ENCODE peak calls at places on chromosomes 11 and 22, in eight cellular contexts. One of them, this sample, is unnamed.

GRCh38 chr22:40193429-40194421 is 16.0 kb downstream of the TNRC6B start:
- DNase-seq in sciatic nerve: no peak
- DNase-seq in GM04504: no peak
- DNase-seq in midbrain: peak; percentile 16
- DNase-seq in stimulated activated CD4-positive, alpha-beta T cell treated with anti-CD3 and anti-CD28 coated beads, Interleukin-1b, Interleukin-23, amount 100 ng/mL, for 1 hour: no peak
- DNase-seq in coronary artery: peak; percentile 53
- DNase-seq in upper lobe of right lung: no peak
- DNase-seq in activated T-helper 9 cell treated with anti-CD3 and anti-CD28 coated beads, Interleukin-2, amount 50 U/mL, for 16 hours: no peak
- DNase-seq in this sample: no peak

GRCh38 chr22:36171941-36172340 is 11.4 kb upstream of the APOL3 start:
- DNase-seq in coronary artery: no peak
- DNase-seq in midbrain: no peak
- DNase-seq in GM04504: no peak
- DNase-seq in stimulated activated CD4-positive, alpha-beta T cell treated with anti-CD3 and anti-CD28 coated beads, Interleukin-1b, Interleukin-23, amount 100 ng/mL, for 1 hour: no peak
- DNase-seq in sciatic nerve: no peak
- DNase-seq in activated T-helper 9 cell treated with anti-CD3 and anti-CD28 coated beads, Interleukin-2, amount 50 U/mL, for 16 hours: no peak
- DNase-seq in upper lobe of right lung: no peak
- DNase-seq in this sample: no peak

GRCh38 chr11:67289651-67290479 is 762 bp downstream of the ANKRD13D start:
- DNase-seq in sciatic nerve: no peak
- DNase-seq in GM04504: no peak
- DNase-seq in coronary artery: no peak
- DNase-seq in activated T-helper 9 cell treated with anti-CD3 and anti-CD28 coated beads, Interleukin-2, amount 50 U/mL, for 16 hours: no peak
- DNase-seq in midbrain: no peak
- DNase-seq in stimulated activated CD4-positive, alpha-beta T cell treated with anti-CD3 and anti-CD28 coated beads, Interleukin-1b, Interleukin-23, amount 100 ng/mL, for 1 hour: no peak
- DNase-seq in upper lobe of right lung: no peak
- DNase-seq in this sample: no peak

GRCh38 chr11:19117760-19118097 is 761 bp downstream of the ZDHHC13 start:
- DNase-seq in GM04504: no peak
- DNase-seq in activated T-helper 9 cell treated with anti-CD3 and anti-CD28 coated beads, Interleukin-2, amount 50 U/mL, for 16 hours: no peak
- DNase-seq in midbrain: no peak
- DNase-seq in coronary artery: no peak
- DNase-seq in sciatic nerve: no peak
- DNase-seq in upper lobe of right lung: no peak
- DNase-seq in stimulated activated CD4-positive, alpha-beta T cell treated with anti-CD3 and anti-CD28 coated beads, Interleukin-1b, Interleukin-23, amount 100 ng/mL, for 1 hour: no peak
- DNase-seq in this sample: no peak

GRCh38 chr22:37232140-37232998 is 11.7 kb downstream of the RAC2 start:
- DNase-seq in sciatic nerve: no peak
- DNase-seq in GM04504: no peak
- DNase-seq in upper lobe of right lung: no peak
- DNase-seq in midbrain: no peak
- DNase-seq in coronary artery: no peak
- DNase-seq in stimulated activated CD4-positive, alpha-beta T cell treated with anti-CD3 and anti-CD28 coated beads, Interleukin-1b, Interleukin-23, amount 100 ng/mL, for 1 hour: no peak
- DNase-seq in activated T-helper 9 cell treated with anti-CD3 and anti-CD28 coated beads, Interleukin-2, amount 50 U/mL, for 16 hours: no peak
- DNase-seq in this sample: no peak

GRCh38 chr11:105538531-105538930 is 71.3 kb upstream of the GRIA4 start:
- DNase-seq in upper lobe of right lung: no peak
- DNase-seq in GM04504: no peak
- DNase-seq in midbrain: no peak
- DNase-seq in sciatic nerve: no peak
- DNase-seq in stimulated activated CD4-positive, alpha-beta T cell treated with anti-CD3 and anti-CD28 coated beads, Interleukin-1b, Interleukin-23, amount 100 ng/mL, for 1 hour: no peak
- DNase-seq in coronary artery: no peak
- DNase-seq in activated T-helper 9 cell treated with anti-CD3 and anti-CD28 coated beads, Interleukin-2, amount 50 U/mL, for 16 hours: no peak
- DNase-seq in this sample: no peak

GRCh38 chr11:27373856-27374602 is 11.0 kb upstream of the CCDC34 start:
- DNase-seq in sciatic nerve: no peak
- DNase-seq in coronary artery: no peak
- DNase-seq in upper lobe of right lung: no peak
- DNase-seq in stimulated activated CD4-positive, alpha-beta T cell treated with anti-CD3 and anti-CD28 coated beads, Interleukin-1b, Interleukin-23, amount 100 ng/mL, for 1 hour: no peak
- DNase-seq in GM04504: no peak
- DNase-seq in activated T-helper 9 cell treated with anti-CD3 and anti-CD28 coated beads, Interleukin-2, amount 50 U/mL, for 16 hours: no peak
- DNase-seq in midbrain: no peak
- DNase-seq in this sample: no peak

GRCh38 chr11:8597182-8597581 is 3.2 kb upstream of the STK33 start:
- DNase-seq in coronary artery: no peak
- DNase-seq in midbrain: no peak
- DNase-seq in stimulated activated CD4-positive, alpha-beta T cell treated with anti-CD3 and anti-CD28 coated beads, Interleukin-1b, Interleukin-23, amount 100 ng/mL, for 1 hour: no peak
- DNase-seq in activated T-helper 9 cell treated with anti-CD3 and anti-CD28 coated beads, Interleukin-2, amount 50 U/mL, for 16 hours: no peak
- DNase-seq in GM04504: peak; percentile 51
- DNase-seq in upper lobe of right lung: no peak
- DNase-seq in sciatic nerve: no peak
- DNase-seq in this sample: no peak

GRCh38 chr11:35158371-35159081 is 19.6 kb downstream of the CD44 start:
- DNase-seq in midbrain: peak; percentile 51
- DNase-seq in upper lobe of right lung: no peak
- DNase-seq in coronary artery: no peak
- DNase-seq in stimulated activated CD4-positive, alpha-beta T cell treated with anti-CD3 and anti-CD28 coated beads, Interleukin-1b, Interleukin-23, amount 100 ng/mL, for 1 hour: no peak
- DNase-seq in sciatic nerve: no peak
- DNase-seq in GM04504: no peak
- DNase-seq in activated T-helper 9 cell treated with anti-CD3 and anti-CD28 coated beads, Interleukin-2, amount 50 U/mL, for 16 hours: no peak
- DNase-seq in this sample: no peak

GRCh38 chr11:101215069-101215468 is 85.5 kb upstream of the PGR start:
- DNase-seq in coronary artery: no peak
- DNase-seq in stimulated activated CD4-positive, alpha-beta T cell treated with anti-CD3 and anti-CD28 coated beads, Interleukin-1b, Interleukin-23, amount 100 ng/mL, for 1 hour: no peak
- DNase-seq in midbrain: no peak
- DNase-seq in activated T-helper 9 cell treated with anti-CD3 and anti-CD28 coated beads, Interleukin-2, amount 50 U/mL, for 16 hours: no peak
- DNase-seq in sciatic nerve: no peak
- DNase-seq in GM04504: no peak
- DNase-seq in upper lobe of right lung: no peak
- DNase-seq in this sample: no peak

GRCh38 chr11:131750692-131751091 is 380.3 kb downstream of the NTM start:
- DNase-seq in coronary artery: no peak
- DNase-seq in sciatic nerve: no peak
- DNase-seq in upper lobe of right lung: no peak
- DNase-seq in stimulated activated CD4-positive, alpha-beta T cell treated with anti-CD3 and anti-CD28 coated beads, Interleukin-1b, Interleukin-23, amount 100 ng/mL, for 1 hour: no peak
- DNase-seq in GM04504: no peak
- DNase-seq in activated T-helper 9 cell treated with anti-CD3 and anti-CD28 coated beads, Interleukin-2, amount 50 U/mL, for 16 hours: no peak
- DNase-seq in midbrain: no peak
- DNase-seq in this sample: no peak

GRCh38 chr11:7449841-7450214 is 35.5 kb upstream of the OLFML1 start:
- DNase-seq in activated T-helper 9 cell treated with anti-CD3 and anti-CD28 coated beads, Interleukin-2, amount 50 U/mL, for 16 hours: no peak
- DNase-seq in stimulated activated CD4-positive, alpha-beta T cell treated with anti-CD3 and anti-CD28 coated beads, Interleukin-1b, Interleukin-23, amount 100 ng/mL, for 1 hour: no peak
- DNase-seq in sciatic nerve: no peak
- DNase-seq in midbrain: no peak
- DNase-seq in coronary artery: no peak
- DNase-seq in GM04504: no peak
- DNase-seq in upper lobe of right lung: no peak
- DNase-seq in this sample: no peak

GRCh38 chr22:20035375-20036084 is 14.6 kb downstream of the TANGO2 start:
- DNase-seq in midbrain: no peak
- DNase-seq in GM04504: no peak
- DNase-seq in activated T-helper 9 cell treated with anti-CD3 and anti-CD28 coated beads, Interleukin-2, amount 50 U/mL, for 16 hours: no peak
- DNase-seq in stimulated activated CD4-positive, alpha-beta T cell treated with anti-CD3 and anti-CD28 coated beads, Interleukin-1b, Interleukin-23, amount 100 ng/mL, for 1 hour: no peak
- DNase-seq in coronary artery: no peak
- DNase-seq in upper lobe of right lung: no peak
- DNase-seq in sciatic nerve: no peak
- DNase-seq in this sample: no peak

GRCh38 chr22:33455036-33455435 is 396.9 kb upstream of the SYN3 start:
- DNase-seq in upper lobe of right lung: no peak
- DNase-seq in GM04504: no peak
- DNase-seq in sciatic nerve: no peak
- DNase-seq in coronary artery: no peak
- DNase-seq in midbrain: no peak
- DNase-seq in activated T-helper 9 cell treated with anti-CD3 and anti-CD28 coated beads, Interleukin-2, amount 50 U/mL, for 16 hours: no peak
- DNase-seq in stimulated activated CD4-positive, alpha-beta T cell treated with anti-CD3 and anti-CD28 coated beads, Interleukin-1b, Interleukin-23, amount 100 ng/mL, for 1 hour: no peak
- DNase-seq in this sample: no peak

GRCh38 chr11:133955091-133955846 is 1.5 kb downstream of the IGSF9B start:
- DNase-seq in midbrain: no peak
- DNase-seq in GM04504: no peak
- DNase-seq in stimulated activated CD4-positive, alpha-beta T cell treated with anti-CD3 and anti-CD28 coated beads, Interleukin-1b, Interleukin-23, amount 100 ng/mL, for 1 hour: no peak
- DNase-seq in upper lobe of right lung: no peak
- DNase-seq in activated T-helper 9 cell treated with anti-CD3 and anti-CD28 coated beads, Interleukin-2, amount 50 U/mL, for 16 hours: no peak
- DNase-seq in coronary artery: peak; percentile 91
- DNase-seq in sciatic nerve: no peak
- DNase-seq in this sample: peak; percentile 29

GRCh38 chr11:44726278-44727113 is at the start of gene TSPAN18:
- DNase-seq in upper lobe of right lung: no peak
- DNase-seq in coronary artery: no peak
- DNase-seq in GM04504: no peak
- DNase-seq in midbrain: no peak
- DNase-seq in sciatic nerve: peak; percentile 67
- DNase-seq in activated T-helper 9 cell treated with anti-CD3 and anti-CD28 coated beads, Interleukin-2, amount 50 U/mL, for 16 hours: peak; percentile 18
- DNase-seq in stimulated activated CD4-positive, alpha-beta T cell treated with anti-CD3 and anti-CD28 coated beads, Interleukin-1b, Interleukin-23, amount 100 ng/mL, for 1 hour: peak; percentile 2
- DNase-seq in this sample: peak; percentile 51

GRCh38 chr11:126262216-126262615 is 6.5 kb downstream of the SRPRA start:
- DNase-seq in coronary artery: no peak
- DNase-seq in activated T-helper 9 cell treated with anti-CD3 and anti-CD28 coated beads, Interleukin-2, amount 50 U/mL, for 16 hours: no peak
- DNase-seq in GM04504: no peak
- DNase-seq in midbrain: no peak
- DNase-seq in upper lobe of right lung: no peak
- DNase-seq in sciatic nerve: no peak
- DNase-seq in stimulated activated CD4-positive, alpha-beta T cell treated with anti-CD3 and anti-CD28 coated beads, Interleukin-1b, Interleukin-23, amount 100 ng/mL, for 1 hour: no peak
- DNase-seq in this sample: no peak

GRCh38 chr11:16778286-16778685 is 39.8 kb downstream of the C11orf58 start:
- DNase-seq in GM04504: no peak
- DNase-seq in stimulated activated CD4-positive, alpha-beta T cell treated with anti-CD3 and anti-CD28 coated beads, Interleukin-1b, Interleukin-23, amount 100 ng/mL, for 1 hour: no peak
- DNase-seq in coronary artery: no peak
- DNase-seq in upper lobe of right lung: peak; percentile 15
- DNase-seq in activated T-helper 9 cell treated with anti-CD3 and anti-CD28 coated beads, Interleukin-2, amount 50 U/mL, for 16 hours: no peak
- DNase-seq in sciatic nerve: peak; percentile 38
- DNase-seq in midbrain: no peak
- DNase-seq in this sample: no peak

GRCh38 chr11:77066229-77067023 is at the start of gene CAPN5:
- DNase-seq in upper lobe of right lung: peak; percentile 95
- DNase-seq in GM04504: peak; percentile 86
- DNase-seq in coronary artery: peak; percentile 92
- DNase-seq in midbrain: peak; percentile 95
- DNase-seq in stimulated activated CD4-positive, alpha-beta T cell treated with anti-CD3 and anti-CD28 coated beads, Interleukin-1b, Interleukin-23, amount 100 ng/mL, for 1 hour: peak; percentile 81
- DNase-seq in sciatic nerve: peak; percentile 96
- DNase-seq in activated T-helper 9 cell treated with anti-CD3 and anti-CD28 coated beads, Interleukin-2, amount 50 U/mL, for 16 hours: peak; percentile 75
- DNase-seq in this sample: peak; percentile 86

GRCh38 chr11:69634590-69634989 is 6.4 kb upstream of the CCND1 start:
- DNase-seq in sciatic nerve: no peak
- DNase-seq in GM04504: no peak
- DNase-seq in upper lobe of right lung: no peak
- DNase-seq in stimulated activated CD4-positive, alpha-beta T cell treated with anti-CD3 and anti-CD28 coated beads, Interleukin-1b, Interleukin-23, amount 100 ng/mL, for 1 hour: no peak
- DNase-seq in activated T-helper 9 cell treated with anti-CD3 and anti-CD28 coated beads, Interleukin-2, amount 50 U/mL, for 16 hours: no peak
- DNase-seq in coronary artery: peak; percentile 66
- DNase-seq in midbrain: no peak
- DNase-seq in this sample: no peak

GRCh38 chr11:115985896-115986295 is 481.7 kb upstream of the CADM1 start:
- DNase-seq in coronary artery: no peak
- DNase-seq in activated T-helper 9 cell treated with anti-CD3 and anti-CD28 coated beads, Interleukin-2, amount 50 U/mL, for 16 hours: no peak
- DNase-seq in upper lobe of right lung: no peak
- DNase-seq in sciatic nerve: no peak
- DNase-seq in stimulated activated CD4-positive, alpha-beta T cell treated with anti-CD3 and anti-CD28 coated beads, Interleukin-1b, Interleukin-23, amount 100 ng/mL, for 1 hour: no peak
- DNase-seq in GM04504: no peak
- DNase-seq in midbrain: no peak
- DNase-seq in this sample: no peak

GRCh38 chr11:121293276-121293569 is 652 bp downstream of the SC5D start:
- DNase-seq in activated T-helper 9 cell treated with anti-CD3 and anti-CD28 coated beads, Interleukin-2, amount 50 U/mL, for 16 hours: no peak
- DNase-seq in GM04504: no peak
- DNase-seq in coronary artery: no peak
- DNase-seq in sciatic nerve: no peak
- DNase-seq in stimulated activated CD4-positive, alpha-beta T cell treated with anti-CD3 and anti-CD28 coated beads, Interleukin-1b, Interleukin-23, amount 100 ng/mL, for 1 hour: no peak
- DNase-seq in upper lobe of right lung: no peak
- DNase-seq in midbrain: no peak
- DNase-seq in this sample: no peak

GRCh38 chr22:47564158-47564450 is 801.7 kb downstream of the TBC1D22A start:
- DNase-seq in sciatic nerve: no peak
- DNase-seq in midbrain: no peak
- DNase-seq in upper lobe of right lung: no peak
- DNase-seq in stimulated activated CD4-positive, alpha-beta T cell treated with anti-CD3 and anti-CD28 coated beads, Interleukin-1b, Interleukin-23, amount 100 ng/mL, for 1 hour: no peak
- DNase-seq in activated T-helper 9 cell treated with anti-CD3 and anti-CD28 coated beads, Interleukin-2, amount 50 U/mL, for 16 hours: no peak
- DNase-seq in GM04504: no peak
- DNase-seq in coronary artery: no peak
- DNase-seq in this sample: no peak

GRCh38 chr11:29306527-29306926 is 710.3 kb downstream of the KCNA4 start:
- DNase-seq in GM04504: peak; percentile 74
- DNase-seq in activated T-helper 9 cell treated with anti-CD3 and anti-CD28 coated beads, Interleukin-2, amount 50 U/mL, for 16 hours: no peak
- DNase-seq in midbrain: no peak
- DNase-seq in stimulated activated CD4-positive, alpha-beta T cell treated with anti-CD3 and anti-CD28 coated beads, Interleukin-1b, Interleukin-23, amount 100 ng/mL, for 1 hour: no peak
- DNase-seq in coronary artery: no peak
- DNase-seq in upper lobe of right lung: no peak
- DNase-seq in sciatic nerve: no peak
- DNase-seq in this sample: no peak

GRCh38 chr11:59545179-59546020 is 34.1 kb downstream of the OR4D9 start:
- DNase-seq in upper lobe of right lung: no peak
- DNase-seq in sciatic nerve: no peak
- DNase-seq in midbrain: no peak
- DNase-seq in activated T-helper 9 cell treated with anti-CD3 and anti-CD28 coated beads, Interleukin-2, amount 50 U/mL, for 16 hours: no peak
- DNase-seq in GM04504: no peak
- DNase-seq in coronary artery: no peak
- DNase-seq in stimulated activated CD4-positive, alpha-beta T cell treated with anti-CD3 and anti-CD28 coated beads, Interleukin-1b, Interleukin-23, amount 100 ng/mL, for 1 hour: no peak
- DNase-seq in this sample: no peak

GRCh38 chr11:60982184-60982583 is 10.7 kb downstream of the CD6 start:
- DNase-seq in upper lobe of right lung: no peak
- DNase-seq in coronary artery: no peak
- DNase-seq in stimulated activated CD4-positive, alpha-beta T cell treated with anti-CD3 and anti-CD28 coated beads, Interleukin-1b, Interleukin-23, amount 100 ng/mL, for 1 hour: no peak
- DNase-seq in sciatic nerve: no peak
- DNase-seq in midbrain: no peak
- DNase-seq in activated T-helper 9 cell treated with anti-CD3 and anti-CD28 coated beads, Interleukin-2, amount 50 U/mL, for 16 hours: no peak
- DNase-seq in GM04504: no peak
- DNase-seq in this sample: no peak

GRCh38 chr11:95647355-95647754 is 142.2 kb downstream of the FAM76B start:
- DNase-seq in activated T-helper 9 cell treated with anti-CD3 and anti-CD28 coated beads, Interleukin-2, amount 50 U/mL, for 16 hours: no peak
- DNase-seq in GM04504: no peak
- DNase-seq in sciatic nerve: no peak
- DNase-seq in upper lobe of right lung: no peak
- DNase-seq in stimulated activated CD4-positive, alpha-beta T cell treated with anti-CD3 and anti-CD28 coated beads, Interleukin-1b, Interleukin-23, amount 100 ng/mL, for 1 hour: no peak
- DNase-seq in midbrain: no peak
- DNase-seq in coronary artery: no peak
- DNase-seq in this sample: no peak

GRCh38 chr11:121889931-121890330 is 226.1 kb downstream of the BLID start:
- DNase-seq in GM04504: no peak
- DNase-seq in midbrain: no peak
- DNase-seq in activated T-helper 9 cell treated with anti-CD3 and anti-CD28 coated beads, Interleukin-2, amount 50 U/mL, for 16 hours: no peak
- DNase-seq in coronary artery: no peak
- DNase-seq in sciatic nerve: no peak
- DNase-seq in upper lobe of right lung: no peak
- DNase-seq in stimulated activated CD4-positive, alpha-beta T cell treated with anti-CD3 and anti-CD28 coated beads, Interleukin-1b, Interleukin-23, amount 100 ng/mL, for 1 hour: no peak
- DNase-seq in this sample: no peak

This sample was measured in memory B cell.